ENCODE peak calls at places on chromosomes 3 and 15, in five cellular contexts. R is pancreas; U is BE2C; W is H1; N is CD4-positive, CD25-positive, alpha-beta regulatory T cell. L is an unnamed sample.

GRCh38 chr3:119783883-119784282 is 2.0 kb downstream of the NR1I2 start:
- DNase-seq in W (no peak), N (no peak), R (no peak), U (no peak), L (no peak)

GRCh38 chr3:19662516-19662915 is 271.5 kb downstream of the EFHB start:
- DNase-seq in U (no peak), R (no peak), N (no peak), W (no peak), L (no peak)

GRCh38 chr15:76533995-76534394 is 197.4 kb downstream of the ISL2 start:
- DNase-seq in U (no peak), W (no peak), N (no peak), R (no peak), L (no peak)

GRCh38 chr15:41001524-41001923 is 48.3 kb downstream of the CHAC1 start:
- DNase-seq in W (no peak), R (no peak), N (no peak), U (no peak), L (no peak)

GRCh38 chr15:76293361-76293760 is 17.9 kb downstream of the ETFA start:
- DNase-seq in R (no peak), N (no peak), U (no peak), W (no peak), L (no peak)

GRCh38 chr3:30826381-30827061 is 67.9 kb downstream of the GADL1 start:
- DNase-seq in R (no peak), W (no peak), N (no peak), U (no peak), L (no peak)

GRCh38 chr3:140508545-140508944 is 169.3 kb upstream of the TRIM42 start:
- DNase-seq in W (no peak), R (peak), N (no peak), U (no peak), L (no peak)

GRCh38 chr3:41519746-41520145 is 320.4 kb downstream of the CTNNB1 start:
- DNase-seq in N (no peak), U (no peak), R (no peak), W (no peak), L (no peak)

DNA sequence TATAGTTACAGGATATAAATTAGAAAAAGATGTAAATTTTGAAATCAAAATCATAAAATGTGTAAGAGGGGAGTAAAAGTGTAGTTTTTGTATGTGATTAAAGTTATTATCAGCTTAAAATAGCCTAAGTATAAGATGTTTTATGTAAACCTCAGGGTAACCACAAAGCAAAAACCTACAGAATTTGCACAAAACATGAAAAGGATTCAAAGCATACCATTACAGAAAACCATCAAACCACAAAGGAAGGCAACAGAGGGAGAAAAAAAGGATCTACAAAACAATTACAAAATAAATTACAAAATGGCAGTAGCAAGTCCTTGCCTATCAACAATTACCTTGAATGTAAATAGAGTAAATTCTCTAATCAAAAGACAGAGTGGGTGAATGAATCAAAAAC is 36.7 kb upstream of the MYLK start:
- DNase-seq in R (no peak), W (no peak), N (no peak), U (no peak), L (no peak)
- H3K4me3 ChIP-seq in R (no peak), W (no peak), N (no peak), U (no peak), L (no peak)

GRCh38 chr15:96331141-96331941 is 841 bp downstream of the NR2F2 start:
- DNase-seq in W (peak), U (peak), R (peak), N (no peak), L (no peak)
- H3K4me3 ChIP-seq in W (peak), U (peak), R (peak), N (no peak), L (peak)

DNA sequence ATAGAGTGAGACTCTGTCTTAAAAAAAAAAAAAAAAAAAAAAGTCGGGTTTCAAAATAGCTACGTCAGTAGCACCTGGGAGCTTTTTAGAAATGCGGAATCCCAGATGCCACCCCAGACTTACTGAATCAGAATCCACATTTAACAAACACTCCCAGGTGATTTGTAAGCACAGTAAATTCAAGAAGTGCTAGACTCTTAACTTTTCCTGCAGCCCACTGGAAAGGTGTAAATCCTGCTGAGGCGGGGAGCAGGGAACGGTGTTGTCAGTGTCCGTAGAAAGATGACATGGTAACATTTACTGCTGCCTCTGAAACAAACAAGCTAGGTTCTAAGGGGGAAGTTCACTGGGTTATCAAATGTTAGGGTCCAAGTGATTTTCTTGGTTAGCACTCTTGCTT is 2.4 kb upstream of the AKAP13 start:
- DNase-seq in W (no peak), U (no peak), R (no peak), N (no peak), L (no peak)
- H3K4me3 ChIP-seq in W (no peak), U (no peak), R (no peak), N (no peak), L (no peak)

GRCh38 chr3:129021140-129021551 is 20.0 kb downstream of the EFCC1 start:
- DNase-seq in U (no peak), R (no peak), W (no peak), N (no peak), L (no peak)
- H3K4me3 ChIP-seq in U (no peak), R (no peak), W (no peak), N (no peak), L (no peak)

GRCh38 chr3:88809993-88810392 is 297.4 kb upstream of the EPHA3 start:
- DNase-seq in R (no peak), N (no peak), W (no peak), U (no peak), L (no peak)

GRCh38 chr3:88812576-88812975 is 294.8 kb upstream of the EPHA3 start:
- DNase-seq in N (no peak), W (no peak), R (no peak), U (no peak), L (no peak)

GRCh38 chr3:88810455-88810854 is 297.0 kb upstream of the EPHA3 start:
- DNase-seq in U (no peak), W (no peak), N (no peak), R (no peak), L (no peak)

GRCh38 chr3:88807471-88808090 is 299.8 kb upstream of the EPHA3 start:
- DNase-seq in W (no peak), R (no peak), N (no peak), U (no peak), L (no peak)
- H3K4me3 ChIP-seq in W (no peak), R (no peak), N (no peak), U (no peak), L (no peak)

DNA sequence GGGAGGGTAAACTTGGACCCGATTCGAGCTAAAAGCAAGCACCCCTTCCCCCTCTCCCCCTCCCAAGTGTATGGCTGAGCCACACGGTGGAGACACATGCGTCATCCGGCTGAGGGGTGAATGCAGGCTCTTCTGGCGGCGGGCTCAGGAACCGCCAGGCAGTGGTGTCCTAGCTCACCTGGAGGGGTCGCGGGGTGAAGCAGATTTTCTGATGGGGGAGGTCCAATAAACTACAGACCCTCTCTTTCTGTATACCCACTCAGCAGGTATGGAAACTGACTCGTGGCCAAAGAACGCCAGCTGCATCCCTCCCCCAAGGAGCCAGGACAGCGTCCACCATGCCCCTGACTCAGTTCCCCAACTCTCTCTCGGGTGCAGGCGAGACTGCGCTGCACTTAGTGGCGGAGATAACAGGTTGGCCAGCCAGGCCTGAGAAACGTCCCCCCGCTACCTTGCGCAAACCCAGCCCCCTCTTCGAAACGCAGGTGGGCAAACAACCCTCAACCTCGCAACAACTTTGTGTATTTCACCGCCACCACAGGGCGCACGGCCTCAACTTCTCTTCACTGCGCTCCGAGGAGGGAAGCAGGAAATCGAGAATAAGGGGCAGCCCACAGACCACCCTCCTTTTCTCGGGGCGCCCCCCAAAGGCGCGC is 1.3 kb downstream of the MAGI1 start:
- DNase-seq in U (peak), W (peak), R (peak), N (no peak), L (peak)
- H3K4me3 ChIP-seq in U (peak), W (peak), R (peak), N (no peak), L (peak)

L was measured in lung.